ENCODE peak calls at places on chromosomes 1 and 21, in four cellular contexts. One of them, this sample, is unnamed. For H3K4me1, the result is how much of the 10 kb centered on the place peaks cover.

GRCh38 chr1:186700688-186701087 is 20.5 kb upstream of the PTGS2 start:
- DNase-seq in uterus: no peak
- DNase-seq in neural progenitor cell: no peak
- DNase-seq in Caco-2: no peak
- DNase-seq in this sample: no peak

GRCh38 chr1:175197536-175197935 is 5.0 kb upstream of the KIAA0040 start:
- DNase-seq in uterus: no peak
- DNase-seq in neural progenitor cell: no peak
- DNase-seq in Caco-2: no peak
- DNase-seq in this sample: no peak

GRCh38 chr1:168161459-168161858 is 17.3 kb upstream of the TIPRL start:
- DNase-seq in uterus: no peak
- DNase-seq in neural progenitor cell: no peak
- DNase-seq in Caco-2: no peak
- DNase-seq in this sample: no peak

GRCh38 chr1:223143760-223144248 is 756 bp upstream of the TLR5 start:
- DNase-seq in uterus: no peak
- DNase-seq in neural progenitor cell: no peak
- DNase-seq in Caco-2: no peak
- DNase-seq in this sample: no peak

GRCh38 chr1:22845536-22845935 is 127.1 kb downstream of the LACTBL1 start:
- DNase-seq in uterus: no peak
- DNase-seq in neural progenitor cell: no peak
- DNase-seq in Caco-2: no peak
- DNase-seq in this sample: no peak

GRCh38 chr1:156898151-156898550 is 4.6 kb downstream of the PEAR1 start:
- DNase-seq in uterus: peak
- DNase-seq in neural progenitor cell: no peak
- DNase-seq in Caco-2: no peak
- DNase-seq in this sample: peak

GRCh38 chr1:114024049-114024448 is 44.8 kb downstream of the OLFML3 start:
- DNase-seq in uterus: no peak
- DNase-seq in neural progenitor cell: peak
- DNase-seq in Caco-2: no peak
- DNase-seq in this sample: no peak

GRCh38 chr1:178784131-178784536 is 59.1 kb downstream of the RALGPS2 start:
- DNase-seq in uterus: no peak
- DNase-seq in neural progenitor cell: no peak
- DNase-seq in Caco-2: no peak
- DNase-seq in this sample: no peak

GRCh38 chr1:212551929-212552328 is 56.6 kb upstream of the ATF3 start:
- DNase-seq in uterus: no peak
- DNase-seq in neural progenitor cell: no peak
- DNase-seq in Caco-2: no peak
- DNase-seq in this sample: no peak

GRCh38 chr1:225881081-225882007 is 836 bp downstream of the TMEM63A start:
- DNase-seq in uterus: peak
- DNase-seq in neural progenitor cell: peak
- DNase-seq in Caco-2: peak
- DNase-seq in this sample: peak

GRCh38 chr21:34351786-34352241 is 12.0 kb upstream of the KCNE2 start:
- DNase-seq in uterus: no peak
- DNase-seq in neural progenitor cell: peak
- DNase-seq in Caco-2: peak
- DNase-seq in this sample: peak

GRCh38 chr1:113141650-113142473 is 68.9 kb downstream of the LRIG2 start:
- DNase-seq in uterus: no peak
- DNase-seq in neural progenitor cell: no peak
- DNase-seq in Caco-2: no peak
- DNase-seq in this sample: no peak

GRCh38 chr1:25522240-25522639 is 21.2 kb upstream of the LDLRAP1 start:
- DNase-seq in uterus: no peak
- DNase-seq in neural progenitor cell: no peak
- DNase-seq in Caco-2: no peak
- DNase-seq in this sample: no peak

GRCh38 chr1:53057134-53057533 is 4.9 kb upstream of the PODN start:
- DNase-seq in uterus: no peak
- DNase-seq in neural progenitor cell: no peak
- DNase-seq in Caco-2: no peak
- DNase-seq in this sample: no peak

GRCh38 chr1:42737257-42737656 is 2.8 kb downstream of the CLDN19 start:
- DNase-seq in uterus: no peak
- DNase-seq in neural progenitor cell: no peak
- DNase-seq in Caco-2: no peak
- DNase-seq in this sample: no peak

GRCh38 chr1:4203501-4203900 is 303.4 kb upstream of the C1orf174 start:
- DNase-seq in uterus: no peak
- DNase-seq in neural progenitor cell: no peak
- DNase-seq in Caco-2: no peak
- DNase-seq in this sample: no peak

GRCh38 chr21:31132574-31133242 is 94.4 kb upstream of the KRTAP19-8 start:
- DNase-seq in uterus: no peak
- DNase-seq in neural progenitor cell: no peak
- DNase-seq in Caco-2: no peak
- DNase-seq in this sample: no peak

GRCh38 chr1:11979453-11979817 is 809 bp upstream of the MFN2 start:
- DNase-seq in uterus: no peak
- DNase-seq in neural progenitor cell: peak
- DNase-seq in Caco-2: no peak
- DNase-seq in this sample: no peak

GRCh38 chr21:14273736-14274538 is 58.0 kb downstream of the RBM11 start:
- DNase-seq in uterus: no peak
- DNase-seq in neural progenitor cell: peak
- DNase-seq in Caco-2: no peak
- DNase-seq in this sample: peak

GRCh38 chr21:43909736-43910455 is 44.9 kb downstream of the AGPAT3 start:
- DNase-seq in uterus: no peak
- DNase-seq in neural progenitor cell: no peak
- DNase-seq in Caco-2: no peak
- DNase-seq in this sample: no peak

GRCh38 chr1:238242156-238242555 is 351.4 kb upstream of the ZP4 start:
- DNase-seq in uterus: no peak
- DNase-seq in neural progenitor cell: no peak
- DNase-seq in Caco-2: no peak
- DNase-seq in this sample: no peak

GRCh38 chr1:30386145-30386926 is 337.0 kb downstream of the MATN1 start:
- DNase-seq in uterus: no peak
- DNase-seq in neural progenitor cell: no peak
- DNase-seq in Caco-2: no peak
- DNase-seq in this sample: no peak

GRCh38 chr21:42512346-42513034 is 1.2 kb upstream of the SLC37A1 start:
- DNase-seq in uterus: no peak
- DNase-seq in neural progenitor cell: no peak
- DNase-seq in Caco-2: no peak
- DNase-seq in this sample: no peak

GRCh38 chr1:159916240-159917051 is 8.9 kb downstream of the TAGLN2 start:
- DNase-seq in uterus: no peak
- DNase-seq in neural progenitor cell: peak
- DNase-seq in Caco-2: peak
- DNase-seq in this sample: no peak

GRCh38 chr1:166145496-166145895 is 21.3 kb downstream of the FAM78B start:
- DNase-seq in uterus: peak
- DNase-seq in neural progenitor cell: no peak
- DNase-seq in Caco-2: no peak
- DNase-seq in this sample: no peak

GRCh38 chr1:37471345-37472231 is 2.8 kb upstream of the ZC3H12A start:
- DNase-seq in uterus: peak
- DNase-seq in neural progenitor cell: peak
- DNase-seq in Caco-2: no peak
- DNase-seq in this sample: peak

DNA sequence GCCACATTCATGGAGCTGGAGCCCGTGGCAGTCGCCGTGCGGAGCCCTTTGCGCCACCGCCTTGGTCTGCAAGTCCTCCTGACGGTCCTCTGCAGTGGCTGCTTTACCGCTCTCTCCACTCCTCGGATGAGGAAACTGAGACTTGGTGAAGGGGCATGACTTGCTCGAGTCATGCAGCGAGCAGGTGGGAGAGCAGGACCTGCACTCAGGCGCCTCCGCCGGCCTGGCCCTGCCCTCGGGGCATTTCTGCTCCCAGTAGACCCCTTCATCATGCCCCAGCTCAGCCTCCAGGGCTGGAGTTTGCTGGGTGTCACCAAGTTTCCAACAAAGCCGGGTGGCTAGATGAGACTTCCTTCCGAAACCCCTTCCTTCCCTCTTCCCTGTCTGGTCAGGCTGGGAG is 100.0 kb upstream of the TARDBP start:
- DNase-seq in uterus: no peak
- DNase-seq in neural progenitor cell: no peak
- DNase-seq in Caco-2: no peak
- DNase-seq in this sample: no peak
- H3K4me1 ChIP-seq in uterus: under half
- H3K4me1 ChIP-seq in neural progenitor cell: under half
- H3K4me1 ChIP-seq in Caco-2: under half
- H3K4me1 ChIP-seq in this sample: under half

GRCh38 chr1:6873298-6874015 is 88.2 kb downstream of the CAMTA1 start:
- DNase-seq in uterus: no peak
- DNase-seq in neural progenitor cell: peak
- DNase-seq in Caco-2: no peak
- DNase-seq in this sample: no peak

GRCh38 chr1:6870086-6870485 is 84.8 kb downstream of the CAMTA1 start:
- DNase-seq in uterus: no peak
- DNase-seq in neural progenitor cell: no peak
- DNase-seq in Caco-2: no peak
- DNase-seq in this sample: no peak

GRCh38 chr1:6870571-6870970 is 85.3 kb downstream of the CAMTA1 start:
- DNase-seq in uterus: no peak
- DNase-seq in neural progenitor cell: no peak
- DNase-seq in Caco-2: no peak
- DNase-seq in this sample: no peak

GRCh38 chr1:6872573-6873261 is 87.5 kb downstream of the CAMTA1 start:
- DNase-seq in uterus: no peak
- DNase-seq in neural progenitor cell: no peak
- DNase-seq in Caco-2: no peak
- DNase-seq in this sample: no peak

GRCh38 chr1:6871300-6871972 is 86.2 kb downstream of the CAMTA1 start:
- DNase-seq in uterus: no peak
- DNase-seq in neural progenitor cell: no peak
- DNase-seq in Caco-2: no peak
- DNase-seq in this sample: no peak
- H3K4me1 ChIP-seq in uterus: under half
- H3K4me1 ChIP-seq in neural progenitor cell: under half
- H3K4me1 ChIP-seq in Caco-2: under half
- H3K4me1 ChIP-seq in this sample: under half

DNA sequence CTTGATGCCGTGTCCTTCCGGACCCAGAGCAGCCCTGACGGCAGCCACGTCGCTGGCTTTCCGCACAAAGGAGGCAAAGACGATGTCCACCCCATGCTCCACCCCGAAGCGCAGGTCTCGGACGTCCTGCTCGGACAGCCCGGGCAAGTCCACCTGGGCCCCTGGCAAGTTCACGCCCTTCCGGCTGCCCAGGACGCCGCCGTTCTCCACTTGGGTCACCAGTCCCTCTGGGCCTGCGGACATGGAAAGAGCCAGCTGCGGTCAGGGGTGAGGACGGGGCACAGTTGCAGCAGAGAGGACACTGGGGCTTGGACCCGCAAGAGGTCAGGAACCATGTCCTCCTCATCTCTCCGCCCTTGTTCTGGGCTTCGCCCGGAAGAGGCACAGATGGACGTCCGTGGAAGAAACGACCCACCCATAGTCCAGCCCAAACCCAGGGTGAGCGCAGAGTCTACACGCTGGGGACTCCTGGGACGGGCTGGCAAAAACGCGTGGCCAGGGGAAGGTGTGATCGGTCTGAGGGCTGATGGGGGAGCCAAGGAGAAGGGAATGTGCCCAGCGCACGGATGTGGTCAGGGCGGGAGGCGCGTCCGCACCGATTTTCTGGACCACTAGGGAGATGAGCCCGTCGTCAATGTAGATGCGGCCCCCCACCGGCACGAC is 6.6 kb downstream of the PKLR start:
- DNase-seq in uterus: no peak
- DNase-seq in neural progenitor cell: peak
- DNase-seq in Caco-2: no peak
- DNase-seq in this sample: no peak
- H3K4me1 ChIP-seq in uterus: under half
- H3K4me1 ChIP-seq in neural progenitor cell: under half
- H3K4me1 ChIP-seq in Caco-2: under half
- H3K4me1 ChIP-seq in this sample: under half

DNA sequence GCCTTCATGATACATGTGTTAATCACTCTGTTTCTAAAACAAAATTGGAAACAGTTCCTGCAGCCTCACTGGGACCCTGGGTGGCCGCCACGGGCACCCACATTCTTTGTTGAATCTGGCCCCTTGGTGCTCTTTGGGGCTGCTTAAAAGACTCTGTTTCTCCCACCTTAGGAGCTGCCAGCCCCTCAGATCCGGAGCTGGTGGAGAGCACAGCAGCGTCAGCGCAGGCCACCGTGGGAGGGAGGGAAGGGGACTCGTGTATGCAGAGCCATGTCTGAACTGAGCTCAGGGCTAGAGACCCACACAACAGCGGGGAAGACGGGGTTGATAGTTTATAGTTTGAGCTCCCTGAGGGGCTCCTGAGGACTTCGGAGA is 121.2 kb downstream of the CNIH3 start:
- DNase-seq in uterus: no peak
- DNase-seq in neural progenitor cell: no peak
- DNase-seq in Caco-2: no peak
- DNase-seq in this sample: no peak
- H3K4me1 ChIP-seq in uterus: under half
- H3K4me1 ChIP-seq in neural progenitor cell: under half
- H3K4me1 ChIP-seq in Caco-2: under half
- H3K4me1 ChIP-seq in this sample: under half

GRCh38 chr1:54861070-54861761 is 25.8 kb downstream of the DHCR24 start:
- DNase-seq in uterus: no peak
- DNase-seq in neural progenitor cell: no peak
- DNase-seq in Caco-2: peak
- DNase-seq in this sample: no peak

GRCh38 chr1:54864460-54865208 is 22.4 kb downstream of the DHCR24 start:
- DNase-seq in uterus: no peak
- DNase-seq in neural progenitor cell: no peak
- DNase-seq in Caco-2: no peak
- DNase-seq in this sample: no peak

GRCh38 chr1:54859687-54860391 is 27.2 kb downstream of the DHCR24 start:
- DNase-seq in uterus: no peak
- DNase-seq in neural progenitor cell: no peak
- DNase-seq in Caco-2: no peak
- DNase-seq in this sample: no peak

GRCh38 chr1:54865238-54866073 is 21.5 kb downstream of the DHCR24 start:
- DNase-seq in uterus: no peak
- DNase-seq in neural progenitor cell: no peak
- DNase-seq in Caco-2: no peak
- DNase-seq in this sample: no peak

GRCh38 chr1:54863267-54863665 is 23.7 kb downstream of the DHCR24 start:
- DNase-seq in uterus: no peak
- DNase-seq in neural progenitor cell: no peak
- DNase-seq in Caco-2: no peak
- DNase-seq in this sample: no peak
- H3K4me1 ChIP-seq in uterus: under half
- H3K4me1 ChIP-seq in neural progenitor cell: under half
- H3K4me1 ChIP-seq in Caco-2: under half
- H3K4me1 ChIP-seq in this sample: under half

This sample was measured in heart left ventricle.